ENCODE peak calls at places on chromosomes 13 and 19, in four cellular contexts. L is ovary, M is tibial artery, N is H9. F is an unnamed sample. For H3K9me3 and H3K4me1, the result is how much of the 10 kb centered on the place peaks cover.

GRCh38 chr13:113855931-113856715 is 7.8 kb downstream of the GAS6 start:
- DNase-seq in L (peak), M (no peak), N (no peak), F (no peak)

GRCh38 chr19:32233885-32234284 is 111.5 kb upstream of the ZNF507 start:
- DNase-seq in L (no peak), M (no peak), N (no peak), F (no peak)

GRCh38 chr13:36766295-36766694 is 52.7 kb upstream of the RFXAP start:
- DNase-seq in L (no peak), M (no peak), N (no peak), F (peak)

GRCh38 chr13:39452834-39453233 is 150.2 kb downstream of the LHFPL6 start:
- DNase-seq in L (no peak), M (no peak), N (no peak), F (no peak)

GRCh38 chr19:39390460-39390758 is 497 bp downstream of the PAF1 start:
- DNase-seq in L (no peak), M (peak), N (no peak), F (no peak)

GRCh38 chr13:113273856-113274590 is 23.0 kb upstream of the LAMP1 start:
- DNase-seq in L (no peak), M (no peak), N (no peak), F (peak)

GRCh38 chr13:80571346-80572307 is 230.7 kb upstream of the SPRY2 start:
- DNase-seq in L (no peak), M (no peak), N (no peak), F (no peak)

GRCh38 chr19:17830567-17831418 is 9.5 kb upstream of the INSL3 start:
- DNase-seq in L (peak), M (no peak), N (peak), F (no peak)

GRCh38 chr19:5024282-5024681 is 55.4 kb downstream of the KDM4B start:
- DNase-seq in L (no peak), M (no peak), N (no peak), F (no peak)

GRCh38 chr19:29201849-29202248 is 11.1 kb downstream of the UQCRFS1 start:
- DNase-seq in L (no peak), M (no peak), N (no peak), F (no peak)

GRCh38 chr13:91817250-91817649 is 418.8 kb downstream of the GPC5 start:
- DNase-seq in L (no peak), M (no peak), N (no peak), F (no peak)

GRCh38 chr13:110463876-110464510 is 97.5 kb downstream of the RAB20 start:
- DNase-seq in L (no peak), M (no peak), N (no peak), F (peak)

GRCh38 chr19:6033744-6034264 is 55.9 kb upstream of the RANBP3 start:
- DNase-seq in L (no peak), M (no peak), N (no peak), F (no peak)

DNA sequence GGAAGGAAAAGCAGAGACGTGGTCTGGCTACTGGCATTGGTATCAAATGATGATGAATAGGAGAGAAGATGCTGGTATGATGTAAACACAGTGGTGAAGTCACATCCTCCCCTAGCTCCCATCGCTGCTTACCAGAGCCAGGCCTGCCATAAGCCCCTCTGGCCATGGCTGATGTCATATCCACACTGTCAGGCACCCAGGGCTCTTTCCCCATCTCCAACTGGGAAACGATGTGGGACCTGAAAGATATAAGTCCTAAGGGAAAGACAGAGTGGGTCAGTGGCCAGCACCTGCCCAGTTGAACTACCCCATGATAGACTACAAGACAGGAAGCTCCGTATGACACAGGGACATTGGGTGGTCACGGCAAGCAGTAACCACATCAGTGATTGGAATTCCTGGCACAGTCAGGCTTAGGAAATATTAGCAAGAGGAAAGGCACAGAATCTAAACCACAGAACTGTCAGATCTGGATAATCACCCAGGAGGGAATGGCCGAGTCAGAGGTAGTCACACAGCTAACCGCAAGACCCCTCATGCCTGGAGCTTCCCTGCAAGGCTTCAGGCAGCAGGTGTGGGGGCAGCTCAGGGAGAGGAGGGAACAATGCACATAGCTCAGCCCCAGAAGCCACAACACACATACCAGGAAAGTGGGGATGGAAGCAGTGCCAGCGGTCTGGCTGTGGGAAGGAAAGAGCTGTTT is 3.8 kb downstream of the ZNF792 start:
- DNase-seq in L (no peak), M (no peak), N (no peak), F (peak)
- H3K9me3 ChIP-seq in L (under half), M (half or more), N (under half), F (under half)

GRCh38 chr19:12940897-12941296 is 2.5 kb downstream of the CALR start:
- DNase-seq in L (no peak), M (no peak), N (no peak), F (no peak)
- H3K4me1 ChIP-seq in L (under half), M (under half), N (under half), F (under half)

DNA sequence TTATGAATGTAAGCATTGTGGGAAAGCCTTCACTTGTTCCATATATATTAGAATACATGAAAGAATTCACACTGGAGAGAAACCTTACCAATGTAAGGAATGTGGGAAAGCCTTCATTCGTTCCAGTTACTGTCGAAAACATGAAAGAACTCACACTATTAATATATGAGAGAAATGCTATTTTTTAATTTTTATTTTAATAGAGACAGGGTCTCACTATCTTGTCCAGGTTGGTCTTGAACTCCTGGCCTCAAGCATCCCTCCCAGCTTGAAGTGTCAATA is 7.0 kb upstream of the ZNF440 start:
- DNase-seq in L (no peak), M (no peak), N (no peak), F (no peak)
- H3K9me3 ChIP-seq in L (under half), M (under half), N (under half), F (under half)

DNA sequence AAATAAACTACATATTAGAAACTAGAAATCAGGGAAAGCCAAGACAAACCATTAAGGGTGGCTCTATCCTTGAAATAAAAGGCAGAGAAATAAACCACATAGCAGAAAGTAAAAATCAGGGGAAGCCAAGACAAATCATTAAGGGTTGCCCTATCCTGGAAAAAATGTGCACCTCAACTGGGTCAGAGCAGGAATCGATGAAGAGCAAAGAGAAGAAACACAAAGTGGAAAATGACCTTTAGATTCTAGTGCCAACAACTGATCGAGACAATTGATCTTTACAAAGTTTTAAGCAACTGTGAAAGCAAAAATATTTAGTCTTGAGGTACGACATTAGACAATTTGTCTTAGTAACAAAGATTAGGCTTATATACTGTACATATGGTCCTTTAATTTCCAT is 26.6 kb downstream of the KLF12 start:
- DNase-seq in L (no peak), M (no peak), N (no peak), F (no peak)
- H3K4me1 ChIP-seq in L (under half), M (under half), N (under half), F (under half)

DNA sequence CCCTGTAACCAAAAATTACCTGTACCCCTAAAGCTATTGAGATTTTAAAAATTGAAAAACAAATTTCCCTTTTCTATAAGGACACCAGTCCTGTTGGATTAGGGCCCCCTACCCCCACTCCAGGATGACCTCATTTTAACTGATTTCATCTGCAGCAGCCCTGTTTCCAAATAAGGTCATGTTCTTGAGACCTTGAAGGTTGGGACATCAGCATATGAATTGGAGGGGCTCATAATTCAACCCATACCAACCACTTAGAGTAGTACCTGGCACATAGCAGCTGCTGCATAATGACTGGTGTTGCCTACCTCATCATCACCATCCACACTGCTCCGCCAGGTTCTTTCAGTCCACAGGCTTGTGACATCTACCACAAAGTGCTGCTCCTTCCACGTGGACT is 17.6 kb downstream of the ZNF71 start:
- DNase-seq in L (no peak), M (no peak), N (no peak), F (no peak)
- H3K9me3 ChIP-seq in L (under half), M (under half), N (under half), F (under half)

GRCh38 chr19:53381376-53381775 is 13.6 kb upstream of the ZNF765 start:
- DNase-seq in L (no peak), M (no peak), N (no peak), F (no peak)
- H3K4me1 ChIP-seq in L (under half), M (under half), N (under half), F (under half)

GRCh38 chr19:23481043-23481442 is 85.8 kb upstream of the ZNF91 start:
- DNase-seq in L (no peak), M (no peak), N (no peak), F (no peak)
- H3K9me3 ChIP-seq in L (under half), M (under half), N (under half), F (under half)

GRCh38 chr19:48516536-48516935 is 4.9 kb upstream of the LMTK3 start:
- DNase-seq in L (no peak), M (no peak), N (no peak), F (no peak)
- H3K4me1 ChIP-seq in L (under half), M (under half), N (under half), F (under half)

GRCh38 chr13:102596147-102597028 is at the start of gene TPP2:
- DNase-seq in L (peak), M (peak), N (peak), F (peak)

GRCh38 chr13:102599451-102600012 is 2.7 kb downstream of the TPP2 start:
- DNase-seq in L (no peak), M (no peak), N (no peak), F (no peak)

GRCh38 chr13:102591988-102592781 is 4.6 kb upstream of the TPP2 start:
- DNase-seq in L (peak), M (peak), N (peak), F (peak)

GRCh38 chr13:102597029-102598015 is 536 bp downstream of the TPP2 start:
- DNase-seq in L (peak), M (peak), N (no peak), F (peak)

GRCh38 chr13:102598061-102598460 is 1.3 kb downstream of the TPP2 start:
- DNase-seq in L (no peak), M (no peak), N (no peak), F (no peak)
- H3K9me3 ChIP-seq in L (under half), M (under half), N (under half), F (under half)

DNA sequence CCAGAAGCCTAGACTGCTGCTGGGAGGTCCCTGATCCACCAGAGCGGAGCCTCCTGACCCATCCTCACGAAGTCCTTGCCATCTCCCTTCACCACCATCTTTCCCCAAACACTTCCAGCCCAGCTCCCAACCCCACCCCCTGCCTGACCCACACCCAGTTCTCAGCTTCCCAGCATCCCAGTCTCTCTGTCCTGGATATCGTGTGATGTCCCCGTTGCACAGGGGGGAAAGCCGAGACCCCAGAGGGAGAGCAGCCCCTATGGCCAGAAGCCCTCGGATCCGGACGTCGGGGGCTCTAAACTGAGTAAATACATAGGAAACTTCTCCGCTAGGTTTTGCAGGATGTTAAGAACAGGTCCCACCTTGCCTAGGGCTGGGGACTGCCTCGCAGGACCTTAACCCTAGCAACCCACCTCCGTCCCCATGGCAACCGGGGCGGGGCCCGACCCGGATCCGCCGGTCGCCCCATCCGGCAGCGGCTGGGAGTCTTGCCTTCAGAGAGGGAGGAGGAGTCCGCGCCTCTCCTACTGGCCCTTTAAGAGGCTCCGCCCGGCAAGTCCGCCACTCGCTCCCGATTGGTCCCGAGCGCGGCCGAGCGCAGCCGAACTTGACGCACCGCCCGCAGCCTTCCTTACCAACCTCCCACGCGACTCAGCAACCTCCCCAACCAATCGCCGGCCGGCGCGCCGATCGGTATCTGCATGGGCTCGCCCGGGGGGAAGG is 451 bp upstream of the HMG20B start:
- DNase-seq in L (peak), M (peak), N (peak), F (peak)
- H3K4me1 ChIP-seq in L (under half), M (under half), N (under half), F (under half)